ENCODE peak calls at places on chromosomes 6 and 20, in four cellular contexts. One of them, this sample, is unnamed.

GRCh38 chr6:129859524-129859923 is 1.6 kb downstream of the TMEM244 start:
- DNase-seq in psoas muscle: no peak
- DNase-seq in A549: no peak
- DNase-seq in activated B cell treated with CpG ODN at 0.5 μM for 24 hours: no peak
- DNase-seq in this sample: no peak

GRCh38 chr6:39835856-39836442 is 43.8 kb downstream of the DAAM2 start:
- DNase-seq in psoas muscle: no peak
- DNase-seq in activated B cell treated with CpG ODN at 0.5 μM for 24 hours: no peak
- DNase-seq in A549: no peak
- DNase-seq in this sample: no peak

GRCh38 chr6:20658053-20658452 is 123.8 kb downstream of the CDKAL1 start:
- DNase-seq in psoas muscle: no peak
- DNase-seq in A549: no peak
- DNase-seq in activated B cell treated with CpG ODN at 0.5 μM for 24 hours: no peak
- DNase-seq in this sample: no peak

GRCh38 chr6:146339716-146340115 is 203.9 kb upstream of the RAB32 start:
- DNase-seq in psoas muscle: no peak
- DNase-seq in A549: peak; percentile 19
- DNase-seq in activated B cell treated with CpG ODN at 0.5 μM for 24 hours: no peak
- DNase-seq in this sample: peak; percentile 24

GRCh38 chr20:51767018-51767866 is 948 bp downstream of the ATP9A start:
- DNase-seq in psoas muscle: peak; percentile 70
- DNase-seq in activated B cell treated with CpG ODN at 0.5 μM for 24 hours: peak; percentile 17
- DNase-seq in A549: peak; percentile 87
- DNase-seq in this sample: no peak

GRCh38 chr20:371755-372542 is 8.6 kb upstream of the TRIB3 start:
- DNase-seq in psoas muscle: peak; percentile 85
- DNase-seq in activated B cell treated with CpG ODN at 0.5 μM for 24 hours: no peak
- DNase-seq in A549: peak; percentile 96
- DNase-seq in this sample: peak; percentile 80

GRCh38 chr6:19368511-19368910 is 468.7 kb upstream of the ID4 start:
- DNase-seq in A549: no peak
- DNase-seq in activated B cell treated with CpG ODN at 0.5 μM for 24 hours: no peak
- DNase-seq in psoas muscle: no peak
- DNase-seq in this sample: no peak

GRCh38 chr6:158475344-158476302 is 84.3 kb upstream of the TMEM181 start:
- DNase-seq in psoas muscle: no peak
- DNase-seq in A549: peak; percentile 45
- DNase-seq in activated B cell treated with CpG ODN at 0.5 μM for 24 hours: no peak
- DNase-seq in this sample: no peak

GRCh38 chr6:168597471-168597875 is 156.5 kb downstream of the SMOC2 start:
- DNase-seq in A549: no peak
- DNase-seq in activated B cell treated with CpG ODN at 0.5 μM for 24 hours: no peak
- DNase-seq in psoas muscle: no peak
- DNase-seq in this sample: no peak

GRCh38 chr6:50824505-50824904 is 5.8 kb downstream of the TFAP2B start:
- DNase-seq in A549: no peak
- DNase-seq in activated B cell treated with CpG ODN at 0.5 μM for 24 hours: no peak
- DNase-seq in psoas muscle: no peak
- DNase-seq in this sample: no peak

GRCh38 chr6:15479761-15480160 is 183.1 kb downstream of the DTNBP1 start:
- DNase-seq in A549: no peak
- DNase-seq in activated B cell treated with CpG ODN at 0.5 μM for 24 hours: no peak
- DNase-seq in psoas muscle: no peak
- DNase-seq in this sample: peak; percentile 17

GRCh38 chr6:26286168-26286854 is 78.7 kb upstream of the BTN3A2 start:
- DNase-seq in psoas muscle: peak; percentile 39
- DNase-seq in A549: peak; percentile 70
- DNase-seq in activated B cell treated with CpG ODN at 0.5 μM for 24 hours: peak; percentile 55
- DNase-seq in this sample: no peak

GRCh38 chr6:106098383-106099234 is 12.5 kb downstream of the PRDM1 start:
- DNase-seq in A549: peak; percentile 61
- DNase-seq in activated B cell treated with CpG ODN at 0.5 μM for 24 hours: no peak
- DNase-seq in psoas muscle: no peak
- DNase-seq in this sample: no peak

GRCh38 chr6:129590408-129591022 is 119.5 kb downstream of the ARHGAP18 start:
- DNase-seq in A549: no peak
- DNase-seq in activated B cell treated with CpG ODN at 0.5 μM for 24 hours: no peak
- DNase-seq in psoas muscle: no peak
- DNase-seq in this sample: no peak

GRCh38 chr6:41789937-41790502 is 2.5 kb downstream of the TOMM6 start:
- DNase-seq in activated B cell treated with CpG ODN at 0.5 μM for 24 hours: no peak
- DNase-seq in psoas muscle: no peak
- DNase-seq in A549: no peak
- DNase-seq in this sample: no peak

GRCh38 chr6:32177182-32177787 is 920 bp upstream of the RNF5 start:
- DNase-seq in activated B cell treated with CpG ODN at 0.5 μM for 24 hours: no peak
- DNase-seq in psoas muscle: no peak
- DNase-seq in A549: no peak
- DNase-seq in this sample: no peak

GRCh38 chr6:165969184-165969583 is 198.5 kb downstream of the TBXT start:
- DNase-seq in A549: peak; percentile 54
- DNase-seq in psoas muscle: no peak
- DNase-seq in activated B cell treated with CpG ODN at 0.5 μM for 24 hours: no peak
- DNase-seq in this sample: no peak

GRCh38 chr6:106534564-106534982 is 94.7 kb downstream of the RTN4IP1 start:
- DNase-seq in activated B cell treated with CpG ODN at 0.5 μM for 24 hours: no peak
- DNase-seq in psoas muscle: no peak
- DNase-seq in A549: no peak
- DNase-seq in this sample: no peak

GRCh38 chr6:34096193-34096592 is 49.7 kb downstream of the GRM4 start:
- DNase-seq in psoas muscle: no peak
- DNase-seq in A549: no peak
- DNase-seq in activated B cell treated with CpG ODN at 0.5 μM for 24 hours: no peak
- DNase-seq in this sample: no peak

GRCh38 chr20:44616604-44616964 is 34.2 kb downstream of the PKIG start:
- DNase-seq in psoas muscle: peak; percentile 64
- DNase-seq in A549: no peak
- DNase-seq in activated B cell treated with CpG ODN at 0.5 μM for 24 hours: no peak
- DNase-seq in this sample: no peak

GRCh38 chr20:152131-152530 is 5.1 kb upstream of the DEFB127 start:
- DNase-seq in psoas muscle: no peak
- DNase-seq in activated B cell treated with CpG ODN at 0.5 μM for 24 hours: no peak
- DNase-seq in A549: no peak
- DNase-seq in this sample: no peak

GRCh38 chr6:165634486-165634885 is 28.6 kb downstream of the PDE10A start:
- DNase-seq in psoas muscle: no peak
- DNase-seq in A549: no peak
- DNase-seq in activated B cell treated with CpG ODN at 0.5 μM for 24 hours: no peak
- DNase-seq in this sample: no peak

GRCh38 chr6:116511424-116512131 is at the start of gene CALHM5:
- DNase-seq in activated B cell treated with CpG ODN at 0.5 μM for 24 hours: no peak
- DNase-seq in psoas muscle: peak; percentile 34
- DNase-seq in A549: peak; percentile 76
- DNase-seq in this sample: peak; percentile 74

GRCh38 chr6:151241853-151242252 is 2.1 kb downstream of the AKAP12 start:
- DNase-seq in activated B cell treated with CpG ODN at 0.5 μM for 24 hours: no peak
- DNase-seq in psoas muscle: no peak
- DNase-seq in A549: no peak
- DNase-seq in this sample: no peak

GRCh38 chr6:154504865-154505449 is 5.5 kb downstream of the CNKSR3 start:
- DNase-seq in A549: no peak
- DNase-seq in activated B cell treated with CpG ODN at 0.5 μM for 24 hours: no peak
- DNase-seq in psoas muscle: no peak
- DNase-seq in this sample: no peak

GRCh38 chr6:41935190-41935569 is 6.4 kb downstream of the CCND3 start:
- DNase-seq in A549: no peak
- DNase-seq in activated B cell treated with CpG ODN at 0.5 μM for 24 hours: no peak
- DNase-seq in psoas muscle: no peak
- DNase-seq in this sample: no peak

GRCh38 chr20:33648396-33649004 is 13.6 kb upstream of the C20orf144 start:
- DNase-seq in A549: no peak
- DNase-seq in activated B cell treated with CpG ODN at 0.5 μM for 24 hours: no peak
- DNase-seq in psoas muscle: no peak
- DNase-seq in this sample: no peak